ENCODE peak calls at places on chromosomes 7 and 10, in four cellular contexts. S is hepatocyte; K is astrocyte of the spinal cord; I is effector memory CD4-positive, alpha-beta T cell. O is an unnamed sample.
A peak's percentile ranks its signal among the peaks of the same experiment; 100 is the strongest.

GRCh38 chr10:31129261-31129660 is 97.6 kb upstream of the ZNF438 start:
- DNase-seq in S (peak; percentile 45), K (peak; percentile 93), I (no peak), O (no peak)

GRCh38 chr10:126066491-126066890 is 170.1 kb downstream of the FANK1 start:
- DNase-seq in S (no peak), K (no peak), I (no peak), O (no peak)

GRCh38 chr7:83060218-83060617 is 102.5 kb downstream of the PCLO start:
- DNase-seq in S (no peak), K (no peak), I (no peak), O (no peak)

GRCh38 chr10:82190432-82191260 is 315.7 kb downstream of the NRG3 start:
- DNase-seq in S (no peak), K (no peak), I (no peak), O (no peak)

GRCh38 chr10:13340068-13340467 is 8.0 kb downstream of the SEPHS1 start:
- DNase-seq in S (no peak), K (no peak), I (no peak), O (no peak)

GRCh38 chr10:72259491-72260214 is 14.1 kb upstream of the DDIT4 start:
- DNase-seq in S (peak; percentile 64), K (peak; percentile 88), I (no peak), O (no peak)

GRCh38 chr10:119090968-119091367 is 10.4 kb upstream of the EIF3A start:
- DNase-seq in S (no peak), K (peak; percentile 76), I (peak; percentile 51), O (no peak)

GRCh38 chr10:121781101-121781500 is 146.7 kb downstream of the ATE1 start:
- DNase-seq in S (peak; percentile 13), K (no peak), I (no peak), O (no peak)

GRCh38 chr7:11212816-11213215 is 239.1 kb downstream of the PHF14 start:
- DNase-seq in S (no peak), K (peak; percentile 18), I (no peak), O (peak; percentile 94)

DNA sequence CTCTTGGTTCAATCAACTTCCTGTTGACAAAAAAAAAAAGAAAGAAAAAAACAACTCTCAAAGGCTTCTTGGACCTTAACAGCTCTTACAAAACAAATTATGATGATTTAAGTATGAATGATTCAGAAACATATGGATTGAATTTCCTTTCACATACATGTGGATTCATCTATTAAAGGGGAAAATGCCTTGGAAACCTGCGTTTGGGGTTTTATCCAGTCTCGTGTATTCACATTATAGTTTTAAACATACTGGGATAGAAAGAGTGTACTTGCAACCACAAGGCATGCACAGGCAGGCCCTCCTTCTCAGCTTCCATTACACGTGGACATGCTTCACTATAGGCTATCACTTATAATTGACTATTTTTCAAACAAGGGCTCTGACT is 286.7 kb downstream of the INHBA start:
- DNase-seq in S (no peak), K (no peak), I (no peak), O (no peak)
- H3K4me3 ChIP-seq in S (no peak overlapping the region), K (no peak overlapping the region), I (no peak overlapping the region), O (no peak overlapping the region)

DNA sequence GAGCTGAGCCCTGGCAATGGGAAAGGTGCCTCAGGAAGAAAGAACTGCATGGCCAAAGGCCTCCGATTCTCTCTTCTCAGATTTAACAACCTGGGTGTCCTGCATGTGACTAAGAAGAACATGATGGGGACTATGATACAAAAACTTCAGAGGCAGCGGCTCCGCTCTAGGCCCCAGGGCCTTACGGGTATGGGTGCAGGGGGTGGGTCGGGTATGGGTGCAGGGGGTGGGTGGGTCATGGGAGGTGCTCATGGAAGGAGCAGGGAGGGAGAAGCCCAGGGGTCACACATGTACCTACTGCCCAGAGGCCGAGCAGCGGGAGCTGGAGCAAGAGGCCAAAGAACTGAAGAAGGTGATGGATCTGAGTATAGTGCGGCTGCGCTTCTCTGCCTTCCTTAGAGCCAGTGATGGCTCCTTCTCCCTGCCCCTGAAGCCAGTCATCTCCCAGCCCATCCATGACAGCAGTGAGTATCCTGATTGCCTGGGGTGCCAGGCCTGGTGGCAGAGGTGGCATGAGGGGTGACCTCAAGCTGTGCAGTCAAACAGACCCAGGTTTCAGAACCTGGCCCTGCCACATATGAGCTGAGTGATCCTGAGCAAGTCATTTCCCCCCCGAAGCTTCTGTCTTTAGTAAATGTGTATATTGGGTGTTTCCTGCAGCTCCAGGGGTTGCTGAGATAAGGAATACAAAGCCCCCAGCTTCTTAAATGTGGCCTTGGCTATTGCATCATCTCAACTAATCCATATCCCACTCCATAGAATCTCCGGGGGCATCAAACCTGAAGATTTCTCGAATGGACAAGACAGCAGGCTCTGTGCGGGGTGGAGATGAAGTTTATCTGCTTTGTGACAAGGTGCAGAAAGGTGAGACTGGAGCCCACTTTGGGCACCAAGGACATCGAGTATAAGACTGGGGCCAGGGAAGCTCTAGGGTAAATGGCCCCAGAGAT is 2.0 kb downstream of the NFKB2 start:
- DNase-seq in S (no peak), K (no peak), I (no peak), O (no peak)
- H3K4me3 ChIP-seq in S (no peak overlapping the region), K (no peak overlapping the region), I (peak overlapping the region; percentile 84), O (no peak overlapping the region)

GRCh38 chr7:155518633-155519032 is 27.7 kb downstream of the CNPY1 start:
- DNase-seq in S (no peak), K (no peak), I (no peak), O (no peak)

GRCh38 chr7:155517969-155518368 is 28.4 kb downstream of the CNPY1 start:
- DNase-seq in S (no peak), K (no peak), I (no peak), O (no peak)

GRCh38 chr7:155521743-155522398 is 24.5 kb downstream of the CNPY1 start:
- DNase-seq in S (no peak), K (no peak), I (no peak), O (no peak)

GRCh38 chr7:155521007-155521742 is 25.2 kb downstream of the CNPY1 start:
- DNase-seq in S (no peak), K (no peak), I (no peak), O (no peak)

DNA sequence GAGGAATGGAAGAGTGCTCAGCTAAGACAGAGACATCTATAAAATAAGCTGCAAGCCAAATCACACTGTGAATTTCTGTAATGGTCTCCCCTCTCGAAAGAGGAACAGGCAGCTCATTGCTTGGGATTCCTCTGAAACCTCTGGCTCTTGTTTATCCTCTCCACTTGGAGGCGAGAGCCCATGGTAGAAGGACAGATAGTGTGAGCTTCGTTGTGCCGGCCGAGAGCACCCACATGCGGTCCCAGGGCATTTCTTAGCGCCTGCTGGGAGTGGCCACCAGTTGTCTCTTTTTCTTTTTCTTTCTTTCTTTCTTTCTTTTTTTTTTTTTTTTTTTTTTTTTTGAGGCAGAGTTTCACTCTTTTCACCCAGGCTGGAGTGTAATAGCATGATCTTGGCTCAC is 26.2 kb downstream of the CNPY1 start:
- DNase-seq in S (no peak), K (no peak), I (no peak), O (no peak)
- H3K4me3 ChIP-seq in S (no peak overlapping the region), K (no peak overlapping the region), I (no peak overlapping the region), O (no peak overlapping the region)

DNA sequence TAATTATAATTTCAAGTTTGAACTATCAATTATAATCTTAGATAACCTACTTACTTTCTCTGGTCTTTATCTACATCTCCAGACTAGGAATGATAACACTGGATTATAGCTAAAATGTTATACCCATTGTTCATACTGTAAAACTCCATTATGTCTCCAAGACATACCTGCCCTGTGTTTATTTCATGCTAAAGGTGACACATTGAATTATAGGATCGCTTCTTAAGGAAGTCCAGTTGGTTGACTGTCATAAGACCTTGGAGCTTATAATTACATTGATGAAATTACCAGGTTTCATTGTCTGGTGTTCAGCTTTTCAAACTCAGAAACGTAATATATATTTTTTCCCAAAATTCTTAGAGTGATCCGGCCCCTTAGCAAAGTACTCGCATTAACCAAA is 15.5 kb upstream of the HERC4 start:
- DNase-seq in S (no peak), K (no peak), I (no peak), O (no peak)
- H3K4me3 ChIP-seq in S (no peak overlapping the region), K (no peak overlapping the region), I (no peak overlapping the region), O (no peak overlapping the region)

O was measured in LNCaP clone FGC.